ENCODE peak calls at places on chromosomes 11 and 22, in five cellular contexts. G is MV-4-11, L is amniotic stem cell, Y is fibroblast of lung, C is epithelial cell of prostate. D is an unnamed sample.

GRCh38 chr11:15750535-15751297 is 605.6 kb downstream of the SOX6 start:
- DNase-seq in G (no peak), L (no peak), Y (no peak), C (no peak), D (no peak)

GRCh38 chr11:94791216-94791889 is 23.2 kb downstream of the AMOTL1 start:
- DNase-seq in G (peak), L (no peak), Y (no peak), C (no peak), D (peak)

GRCh38 chr11:126082251-126083109 is 19.8 kb upstream of the CDON start:
- DNase-seq in G (no peak), L (no peak), Y (no peak), C (no peak), D (peak)

GRCh38 chr11:116882386-116882785 is 45.0 kb upstream of the APOA1 start:
- DNase-seq in G (no peak), L (no peak), Y (peak), C (peak), D (peak)

GRCh38 chr11:120996973-120997372 is 26.9 kb upstream of the TBCEL start:
- DNase-seq in G (no peak), L (no peak), Y (no peak), C (no peak), D (no peak)

GRCh38 chr22:38981005-38981658 is 1.0 kb upstream of the APOBEC3B start:
- DNase-seq in G (no peak), L (no peak), Y (peak), C (peak), D (no peak)

GRCh38 chr11:44987506-44987905 is 36.8 kb upstream of the TP53I11 start:
- DNase-seq in G (no peak), L (no peak), Y (no peak), C (no peak), D (no peak)

GRCh38 chr11:62976109-62976508 is 8.7 kb downstream of the SLC22A6 start:
- DNase-seq in G (no peak), L (no peak), Y (no peak), C (no peak), D (no peak)

GRCh38 chr22:26894766-26895485 is 237.5 kb downstream of the MIAT start:
- DNase-seq in G (peak), L (peak), Y (peak), C (peak), D (peak)

GRCh38 chr11:77203901-77204755 is 76.1 kb downstream of the MYO7A start:
- DNase-seq in G (no peak), L (no peak), Y (no peak), C (no peak), D (no peak)

GRCh38 chr11:65646921-65647701 is 9.2 kb downstream of the SIPA1 start:
- DNase-seq in G (no peak), L (no peak), Y (peak), C (no peak), D (peak)

GRCh38 chr11:96943970-96944369 is 554.2 kb downstream of the JRKL start:
- DNase-seq in G (no peak), L (no peak), Y (no peak), C (no peak), D (no peak)

GRCh38 chr11:12377106-12377823 is at the start of gene PARVA:
- DNase-seq in G (no peak), L (peak), Y (peak), C (no peak), D (peak)

GRCh38 chr11:69818243-69819108 is 740 bp downstream of the FGF3 start:
- DNase-seq in G (no peak), L (no peak), Y (no peak), C (no peak), D (peak)

GRCh38 chr11:63623513-63624140 is 9.4 kb upstream of the PLAAT3 start:
- DNase-seq in G (no peak), L (no peak), Y (no peak), C (no peak), D (no peak)

GRCh38 chr11:79098096-79098495 is 342.7 kb downstream of the TENM4 start:
- DNase-seq in G (no peak), L (no peak), Y (no peak), C (no peak), D (no peak)

GRCh38 chr11:125358254-125358840 is 137.7 kb downstream of the FEZ1 start:
- DNase-seq in G (no peak), L (no peak), Y (peak), C (no peak), D (peak)

GRCh38 chr22:43128928-43129424 is 14.2 kb downstream of the MCAT start:
- DNase-seq in G (peak), L (no peak), Y (no peak), C (no peak), D (no peak)

GRCh38 chr11:121580154-121580553 is 127.4 kb upstream of the SORL1-AS1 start:
- DNase-seq in G (no peak), L (no peak), Y (no peak), C (no peak), D (no peak)

GRCh38 chr11:87851827-87852226 is 323.4 kb downstream of the RAB38 start:
- DNase-seq in G (no peak), L (no peak), Y (no peak), C (no peak), D (no peak)

GRCh38 chr22:39960791-39961746 is 872 bp downstream of the TMA7B start:
- DNase-seq in G (peak), L (no peak), Y (peak), C (no peak), D (peak)

GRCh38 chr22:49393526-49393925 is 434.1 kb downstream of the BRD1 start:
- DNase-seq in G (no peak), L (no peak), Y (no peak), C (no peak), D (no peak)